ENCODE peak calls at places on chromosomes 11 and 22, in seven cellular contexts. One of them, this sample, is unnamed.
A peak's percentile ranks its signal among the peaks of the same experiment; 100 is the strongest.

GRCh38 chr11:119236490-119236889 is 30.4 kb downstream of the CBL start:
- DNase-seq in suprapubic skin: no peak
- DNase-seq in NB4: no peak
- DNase-seq in prostate gland: no peak
- DNase-seq in tibial nerve: no peak
- DNase-seq in uterus: no peak
- DNase-seq in A549: no peak
- DNase-seq in this sample: no peak

GRCh38 chr11:123405123-123405592 is 24.9 kb upstream of the GRAMD1B start:
- DNase-seq in prostate gland: no peak
- DNase-seq in suprapubic skin: no peak
- DNase-seq in A549: no peak
- DNase-seq in NB4: no peak
- DNase-seq in uterus: no peak
- DNase-seq in tibial nerve: no peak
- DNase-seq in this sample: no peak

GRCh38 chr11:44633641-44634040 is 68.2 kb downstream of the CD82 start:
- DNase-seq in suprapubic skin: no peak
- DNase-seq in tibial nerve: no peak
- DNase-seq in prostate gland: no peak
- DNase-seq in uterus: no peak
- DNase-seq in NB4: no peak
- DNase-seq in A549: peak; percentile 17
- DNase-seq in this sample: no peak

GRCh38 chr22:36430863-36431262 is 43.1 kb upstream of the MYH9 start:
- DNase-seq in uterus: no peak
- DNase-seq in NB4: no peak
- DNase-seq in suprapubic skin: no peak
- DNase-seq in prostate gland: no peak
- DNase-seq in A549: peak; percentile 53
- DNase-seq in tibial nerve: no peak
- DNase-seq in this sample: no peak

GRCh38 chr22:27241430-27242110 is 560.0 kb downstream of the MN1 start:
- DNase-seq in A549: no peak
- DNase-seq in tibial nerve: no peak
- DNase-seq in NB4: no peak
- DNase-seq in suprapubic skin: no peak
- DNase-seq in prostate gland: no peak
- DNase-seq in uterus: no peak
- DNase-seq in this sample: no peak

GRCh38 chr11:115566185-115566765 is 62.1 kb upstream of the CADM1 start:
- DNase-seq in A549: no peak
- DNase-seq in suprapubic skin: no peak
- DNase-seq in tibial nerve: no peak
- DNase-seq in uterus: no peak
- DNase-seq in NB4: no peak
- DNase-seq in prostate gland: no peak
- DNase-seq in this sample: no peak

GRCh38 chr22:25564979-25565677 is 653 bp downstream of the GRK3 start:
- DNase-seq in tibial nerve: no peak
- DNase-seq in suprapubic skin: peak; percentile 69
- DNase-seq in uterus: peak; percentile 43
- DNase-seq in A549: peak; percentile 20
- DNase-seq in NB4: peak; percentile 43
- DNase-seq in prostate gland: peak; percentile 47
- DNase-seq in this sample: no peak

GRCh38 chr22:37870273-37870672 is 21.1 kb downstream of the EIF3L start:
- DNase-seq in prostate gland: no peak
- DNase-seq in uterus: no peak
- DNase-seq in suprapubic skin: no peak
- DNase-seq in NB4: no peak
- DNase-seq in tibial nerve: no peak
- DNase-seq in A549: no peak
- DNase-seq in this sample: no peak

GRCh38 chr22:40407831-40408717 is 37.7 kb downstream of the SGSM3 start:
- DNase-seq in prostate gland: no peak
- DNase-seq in NB4: no peak
- DNase-seq in A549: no peak
- DNase-seq in uterus: no peak
- DNase-seq in suprapubic skin: no peak
- DNase-seq in tibial nerve: no peak
- DNase-seq in this sample: no peak
- TF ChIP-seq POLR2A in prostate gland: no peak
- TF ChIP-seq POLR2A in NB4: no peak
- TF ChIP-seq POLR2A in A549: no peak
- TF ChIP-seq POLR2A in uterus: no peak
- TF ChIP-seq POLR2A in suprapubic skin: no peak
- TF ChIP-seq POLR2A in tibial nerve: no peak
- TF ChIP-seq POLR2A in this sample: no peak

GRCh38 chr11:9446230-9446629 is 14.6 kb upstream of the ZNF143 start:
- DNase-seq in uterus: no peak
- DNase-seq in suprapubic skin: no peak
- DNase-seq in tibial nerve: no peak
- DNase-seq in A549: no peak
- DNase-seq in NB4: no peak
- DNase-seq in prostate gland: no peak
- DNase-seq in this sample: no peak
- H3K4me3 ChIP-seq in uterus: no peak overlapping the region
- H3K4me3 ChIP-seq in suprapubic skin: no peak overlapping the region
- H3K4me3 ChIP-seq in tibial nerve: no peak overlapping the region
- H3K4me3 ChIP-seq in A549: no peak overlapping the region
- H3K4me3 ChIP-seq in NB4: no peak overlapping the region
- H3K4me3 ChIP-seq in prostate gland: no peak overlapping the region
- H3K4me3 ChIP-seq in this sample: no peak overlapping the region

GRCh38 chr22:41096391-41096790 is 4.0 kb downstream of the EP300 start:
- DNase-seq in NB4: no peak
- DNase-seq in prostate gland: no peak
- DNase-seq in A549: no peak
- DNase-seq in uterus: no peak
- DNase-seq in suprapubic skin: no peak
- DNase-seq in tibial nerve: no peak
- DNase-seq in this sample: no peak

GRCh38 chr22:41094036-41094435 is 1.6 kb downstream of the EP300 start:
- DNase-seq in suprapubic skin: no peak
- DNase-seq in prostate gland: no peak
- DNase-seq in tibial nerve: no peak
- DNase-seq in NB4: peak; percentile 62
- DNase-seq in A549: peak; percentile 21
- DNase-seq in uterus: no peak
- DNase-seq in this sample: peak; percentile 60

GRCh38 chr22:41091139-41092022 is 1.0 kb upstream of the EP300 start:
- DNase-seq in tibial nerve: peak; percentile 98
- DNase-seq in uterus: peak; percentile 99
- DNase-seq in A549: peak; percentile 98
- DNase-seq in suprapubic skin: peak; percentile 100
- DNase-seq in NB4: peak; percentile 99
- DNase-seq in prostate gland: peak; percentile 99
- DNase-seq in this sample: peak; percentile 99

GRCh38 chr22:41092023-41092817 is at the start of gene EP300:
- DNase-seq in NB4: peak; percentile 91
- DNase-seq in uterus: peak; percentile 83
- DNase-seq in A549: peak; percentile 88
- DNase-seq in prostate gland: peak; percentile 91
- DNase-seq in suprapubic skin: peak; percentile 92
- DNase-seq in tibial nerve: peak; percentile 81
- DNase-seq in this sample: peak; percentile 89

DNA sequence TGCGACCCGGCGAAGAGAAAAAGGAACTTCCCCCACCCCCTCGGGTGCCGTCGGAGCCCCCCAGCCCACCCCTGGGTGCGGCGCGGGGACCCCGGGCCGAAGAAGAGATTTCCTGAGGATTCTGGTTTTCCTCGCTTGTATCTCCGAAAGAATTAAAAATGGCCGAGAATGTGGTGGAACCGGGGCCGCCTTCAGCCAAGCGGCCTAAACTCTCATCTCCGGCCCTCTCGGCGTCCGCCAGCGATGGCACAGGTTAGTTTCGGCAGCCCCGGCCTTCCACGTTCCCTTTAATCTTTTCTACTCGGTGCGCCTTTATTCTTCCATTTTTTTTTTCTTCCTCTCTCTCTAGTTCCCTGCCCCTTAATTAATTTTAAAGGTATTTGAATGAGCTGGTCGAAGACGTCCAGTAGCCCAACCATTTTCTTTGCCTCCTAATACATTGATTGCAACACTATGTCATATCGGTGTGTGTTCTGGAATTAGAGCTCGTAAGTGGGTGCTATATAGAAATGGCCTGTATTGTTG is 517 bp downstream of the EP300 start:
- DNase-seq in A549: peak; percentile 29
- DNase-seq in NB4: peak; percentile 66
- DNase-seq in suprapubic skin: peak; percentile 68
- DNase-seq in prostate gland: peak; percentile 23
- DNase-seq in uterus: no peak
- DNase-seq in tibial nerve: no peak
- DNase-seq in this sample: no peak
- TF ChIP-seq CTCF in A549: no peak
- TF ChIP-seq CTCF in NB4: no peak
- TF ChIP-seq CTCF in suprapubic skin: no peak
- TF ChIP-seq CTCF in prostate gland: no peak
- TF ChIP-seq CTCF in uterus: no peak
- TF ChIP-seq CTCF in tibial nerve: no peak
- TF ChIP-seq CTCF in this sample: no peak

GRCh38 chr11:66055021-66055420 is 2.9 kb downstream of the SF3B2 start:
- DNase-seq in uterus: no peak
- DNase-seq in prostate gland: no peak
- DNase-seq in tibial nerve: no peak
- DNase-seq in suprapubic skin: no peak
- DNase-seq in NB4: no peak
- DNase-seq in A549: no peak
- DNase-seq in this sample: no peak

GRCh38 chr11:66051371-66051765 is 796 bp upstream of the SF3B2 start:
- DNase-seq in NB4: no peak
- DNase-seq in suprapubic skin: no peak
- DNase-seq in A549: no peak
- DNase-seq in prostate gland: no peak
- DNase-seq in tibial nerve: no peak
- DNase-seq in uterus: no peak
- DNase-seq in this sample: no peak

GRCh38 chr11:66050581-66051231 is 1.5 kb upstream of the SF3B2 start:
- DNase-seq in suprapubic skin: no peak
- DNase-seq in A549: no peak
- DNase-seq in NB4: no peak
- DNase-seq in uterus: no peak
- DNase-seq in prostate gland: no peak
- DNase-seq in tibial nerve: no peak
- DNase-seq in this sample: no peak

GRCh38 chr11:66052664-66052982 is 459 bp downstream of the SF3B2 start:
- DNase-seq in prostate gland: no peak
- DNase-seq in tibial nerve: no peak
- DNase-seq in suprapubic skin: no peak
- DNase-seq in NB4: no peak
- DNase-seq in uterus: no peak
- DNase-seq in A549: no peak
- DNase-seq in this sample: no peak

DNA sequence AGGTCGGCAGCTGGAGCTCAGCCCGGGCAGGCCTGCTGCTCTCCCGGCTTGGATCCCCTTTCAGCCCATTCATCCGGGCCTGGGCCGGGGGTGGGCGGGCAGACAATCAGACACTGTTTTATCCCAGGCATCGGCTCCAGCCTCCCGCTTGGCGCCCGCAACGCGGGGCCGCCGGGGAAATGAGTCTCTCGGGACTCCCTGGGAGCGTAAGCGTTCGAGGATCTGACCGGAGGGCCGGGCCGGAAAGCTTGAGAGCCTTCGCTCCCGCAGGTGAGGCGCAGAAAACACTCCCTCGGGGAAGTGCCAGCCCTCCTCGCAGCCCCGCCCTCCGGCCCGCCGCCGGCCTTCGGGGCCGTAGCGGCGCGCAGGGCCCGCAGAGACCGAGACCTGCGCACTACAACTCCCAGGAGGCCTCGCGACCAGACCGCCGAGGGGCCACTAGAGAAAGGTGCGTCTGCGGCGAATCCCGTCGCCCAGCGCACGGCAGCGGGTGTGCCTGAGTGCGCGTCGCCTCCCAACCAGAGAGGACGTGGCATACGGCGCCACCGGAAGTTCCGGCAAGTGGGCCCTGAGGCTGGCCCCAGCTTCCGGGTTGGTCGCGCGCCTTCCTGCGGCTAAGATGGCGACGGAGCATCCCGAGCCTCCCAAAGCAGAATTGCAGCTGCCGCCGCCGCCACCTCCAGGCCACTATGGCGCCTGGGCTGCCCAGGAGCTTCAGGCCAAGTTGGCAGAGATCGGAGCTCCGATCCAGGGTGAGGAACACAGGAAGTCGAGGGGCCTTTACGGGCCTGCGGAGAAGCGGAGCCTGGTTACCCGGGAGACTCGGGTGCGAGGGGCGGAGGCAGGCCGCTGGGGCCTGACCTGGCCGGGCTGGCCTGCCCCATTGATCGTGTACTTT is at the start of gene SF3B2:
- DNase-seq in uterus: peak; percentile 97
- DNase-seq in NB4: peak; percentile 100
- DNase-seq in suprapubic skin: peak; percentile 98
- DNase-seq in A549: peak; percentile 99
- DNase-seq in tibial nerve: peak; percentile 91
- DNase-seq in prostate gland: peak; percentile 98
- DNase-seq in this sample: peak; percentile 98
- TF ChIP-seq POLR2A in uterus: no peak
- TF ChIP-seq POLR2A in NB4: peak; percentile 77
- TF ChIP-seq POLR2A in suprapubic skin: peak; percentile 84
- TF ChIP-seq POLR2A in A549: peak; percentile 59
- TF ChIP-seq POLR2A in tibial nerve: peak; percentile 45
- TF ChIP-seq POLR2A in prostate gland: peak; percentile 50
- TF ChIP-seq POLR2A in this sample: peak; percentile 52

DNA sequence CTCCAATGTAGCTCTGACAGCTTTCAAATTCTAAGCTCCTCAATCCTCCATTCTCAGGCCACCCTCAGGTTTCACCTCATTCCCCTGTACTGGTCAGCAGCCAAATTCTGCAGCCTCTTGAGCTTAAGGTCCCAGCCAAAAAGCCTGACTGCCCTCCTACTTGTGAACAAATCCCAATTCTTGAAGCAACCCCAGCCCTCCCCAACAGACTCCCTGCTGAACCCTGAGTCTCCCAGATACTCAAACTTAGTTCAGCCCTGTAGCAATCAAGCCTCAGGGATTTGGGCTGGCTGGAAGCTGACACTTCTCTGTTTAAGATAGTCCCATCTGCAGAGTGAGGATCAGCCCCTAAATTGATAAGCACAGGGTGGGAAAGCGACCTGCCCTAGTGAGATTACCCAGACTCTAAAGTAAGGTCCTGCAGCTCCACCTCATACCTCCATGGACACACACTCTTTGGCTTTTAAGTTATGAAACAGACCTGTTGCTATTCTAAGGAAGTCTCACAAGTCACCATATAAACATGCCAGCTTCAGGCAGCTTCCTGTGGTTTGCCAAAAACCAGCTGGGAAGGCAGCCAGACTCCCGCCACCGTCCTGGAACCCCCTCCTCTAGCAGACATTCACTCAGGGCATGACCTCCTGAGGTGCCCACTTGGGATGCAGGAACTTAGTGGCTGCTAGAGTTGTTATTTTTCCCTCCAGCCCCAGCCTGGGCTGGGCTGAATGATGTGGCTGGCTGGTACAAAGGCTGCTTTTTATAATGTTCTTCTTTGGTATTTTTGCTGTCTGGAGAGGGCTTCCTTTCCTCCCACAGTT is 82.5 kb upstream of the PICALM start:
- DNase-seq in uterus: peak; percentile 23
- DNase-seq in suprapubic skin: no peak
- DNase-seq in A549: no peak
- DNase-seq in NB4: peak; percentile 76
- DNase-seq in tibial nerve: no peak
- DNase-seq in prostate gland: peak; percentile 23
- DNase-seq in this sample: no peak
- H3K4me3 ChIP-seq in uterus: no peak overlapping the region
- H3K4me3 ChIP-seq in suprapubic skin: no peak overlapping the region
- H3K4me3 ChIP-seq in A549: no peak overlapping the region
- H3K4me3 ChIP-seq in NB4: no peak overlapping the region
- H3K4me3 ChIP-seq in tibial nerve: no peak overlapping the region
- H3K4me3 ChIP-seq in prostate gland: no peak overlapping the region
- H3K4me3 ChIP-seq in this sample: no peak overlapping the region

GRCh38 chr11:8566613-8567210 is 27.3 kb downstream of the STK33 start:
- DNase-seq in A549: peak; percentile 44
- DNase-seq in suprapubic skin: no peak
- DNase-seq in prostate gland: no peak
- DNase-seq in NB4: peak; percentile 48
- DNase-seq in uterus: no peak
- DNase-seq in tibial nerve: no peak
- DNase-seq in this sample: no peak
- TF ChIP-seq CTCF in A549: peak; percentile 84
- TF ChIP-seq CTCF in suprapubic skin: peak; percentile 59
- TF ChIP-seq CTCF in prostate gland: peak; percentile 66
- TF ChIP-seq CTCF in NB4: peak; percentile 26
- TF ChIP-seq CTCF in uterus: peak; percentile 62
- TF ChIP-seq CTCF in tibial nerve: peak; percentile 70
- TF ChIP-seq CTCF in this sample: peak; percentile 50